ENCODE peak calls at places on chromosome 21, in ten cellular contexts. G is activated CD4-positive, alpha-beta T cell treated with anti-CD3 and anti-CD28 coated beads for 48 hours; E is CD8-positive, alpha-beta memory T cell; D is activated naive CD4-positive, alpha-beta T cell; T is stimulated activated CD4-positive, alpha-beta T cell treated with anti-CD3 and anti-CD28 coated beads, Interleukin-15, amount 100 ng/mL, for 1 hour; K is kidney tubule cell; Y is C1 segment of cervical spinal cord; L is HFF-Myc; Q is ecto neural progenitor cell; S is Panc1. J is an unnamed sample.

GRCh38 chr21:16358021-16358420 is 628.2 kb downstream of the USP25 start:
- DNase-seq in G (no peak), E (no peak), D (no peak), T (no peak), K (no peak), Y (no peak), L (no peak), Q (no peak), S (no peak), J (no peak)

GRCh38 chr21:25323356-25323949 is 283.8 kb downstream of the MRPL39 start:
- DNase-seq in G (no peak), E (no peak), D (no peak), T (no peak), K (no peak), Y (no peak), L (no peak), Q (no peak), S (no peak), J (no peak)

GRCh38 chr21:36166705-36167104 is 10.1 kb downstream of the DOP1B start:
- DNase-seq in G (no peak), E (no peak), D (no peak), T (no peak), K (no peak), Y (peak; percentile 83), L (no peak), Q (no peak), S (no peak), J (no peak)

GRCh38 chr21:42755031-42755665 is 101.7 kb downstream of the PDE9A start:
- DNase-seq in G (no peak), E (no peak), D (no peak), T (no peak), K (no peak), Y (no peak), L (no peak), Q (no peak), S (no peak), J (no peak)

GRCh38 chr21:14452842-14453241 is 69.9 kb upstream of the HSPA13 start:
- DNase-seq in G (no peak), E (no peak), D (no peak), T (no peak), K (no peak), Y (no peak), L (no peak), Q (no peak), S (no peak), J (no peak)

GRCh38 chr21:35827004-35827403 is 233.3 kb downstream of the SETD4 start:
- DNase-seq in G (no peak), E (no peak), D (no peak), T (no peak), K (no peak), Y (no peak), L (no peak), Q (no peak), S (no peak), J (no peak)

GRCh38 chr21:15241997-15242767 is 177.4 kb upstream of the NRIP1 start:
- DNase-seq in G (no peak), E (no peak), D (no peak), T (no peak), K (peak; percentile 12), Y (no peak), L (no peak), Q (no peak), S (no peak), J (no peak)

GRCh38 chr21:35840197-35840799 is 220.0 kb downstream of the SETD4 start:
- DNase-seq in G (peak; percentile 66), E (peak; percentile 54), D (no peak), T (peak; percentile 5), K (peak; percentile 75), Y (no peak), L (peak; percentile 63), Q (no peak), S (peak; percentile 38), J (peak; percentile 54)

GRCh38 chr21:29940993-29941392 is 1.2 kb upstream of the GRIK1 start:
- DNase-seq in G (no peak), E (no peak), D (no peak), T (no peak), K (no peak), Y (no peak), L (no peak), Q (no peak), S (no peak), J (no peak)

GRCh38 chr21:43731476-43731875 is 12.5 kb downstream of the PDXK start:
- DNase-seq in G (no peak), E (no peak), D (no peak), T (no peak), K (no peak), Y (peak; percentile 45), L (no peak), Q (no peak), S (no peak), J (no peak)

GRCh38 chr21:43364851-43365424 is 62.0 kb downstream of the SIK1 start:
- DNase-seq in G (no peak), E (no peak), D (no peak), T (no peak), K (no peak), Y (no peak), L (no peak), Q (no peak), S (no peak), J (no peak)

GRCh38 chr21:41763398-41763931 is 3.4 kb downstream of the RIPK4 start:
- DNase-seq in G (no peak), E (no peak), D (no peak), T (no peak), K (peak; percentile 35), Y (no peak), L (no peak), Q (peak; percentile 55), S (no peak), J (no peak)

GRCh38 chr21:23021481-23021880 is 2023.3 kb downstream of the NCAM2 start:
- DNase-seq in G (no peak), E (no peak), D (no peak), T (no peak), K (no peak), Y (no peak), L (no peak), Q (no peak), S (no peak), J (no peak)

GRCh38 chr21:38768385-38769071 is 37.2 kb upstream of the ETS2 start:
- DNase-seq in G (peak; percentile 82), E (peak; percentile 53), D (peak; percentile 2), T (peak; percentile 45), K (peak; percentile 37), Y (no peak), L (peak; percentile 47), Q (no peak), S (peak; percentile 83), J (no peak)

GRCh38 chr21:42063206-42063577 is 7.9 kb upstream of the UMODL1 start:
- DNase-seq in G (peak; percentile 9), E (no peak), D (no peak), T (no peak), K (no peak), Y (no peak), L (no peak), Q (no peak), S (no peak), J (no peak)

J was measured in ACHN.